ENCODE peak calls at places on chromosomes 3 and 15, in nine cellular contexts. B is A549; Y is posterior vena cava; S is activated naive CD4-positive, alpha-beta T cell; X is RCC 7860; A is AG09309; P is heart right ventricle; M is KG1; Z is effector memory CD8-positive, alpha-beta T cell. I is an unnamed sample.

GRCh38 chr15:82294061-82294690 is 31.6 kb downstream of the SAXO2 start:
- DNase-seq in M (no peak), Y (no peak), Z (no peak), A (no peak), P (no peak), B (no peak), S (no peak), X (no peak), I (no peak)

GRCh38 chr3:72301779-72302178 is 516.8 kb upstream of the PROK2 start:
- DNase-seq in A (no peak), P (no peak), Y (no peak), S (no peak), X (no peak), B (no peak), Z (no peak), M (no peak), I (no peak)

GRCh38 chr3:42266085-42266484 is at the start of gene CCK:
- DNase-seq in P (no peak), B (no peak), Y (no peak), S (no peak), Z (no peak), X (no peak), M (no peak), A (no peak), I (no peak)

GRCh38 chr3:188687389-188687788 is 484.4 kb upstream of the TPRG1 start:
- DNase-seq in X (peak), S (no peak), A (peak), B (no peak), P (no peak), Z (no peak), M (no peak), Y (no peak), I (no peak)

GRCh38 chr3:31980530-31981205 is 394 bp downstream of the OSBPL10 start:
- DNase-seq in Z (peak), B (peak), Y (peak), S (peak), M (no peak), X (peak), P (peak), A (no peak), I (peak)

GRCh38 chr3:115470254-115470653 is 153.1 kb upstream of the GAP43 start:
- DNase-seq in B (no peak), X (no peak), Z (no peak), S (peak), P (no peak), M (no peak), Y (peak), A (no peak), I (no peak)

GRCh38 chr3:140629351-140630137 is 48.3 kb upstream of the TRIM42 start:
- DNase-seq in X (peak), P (no peak), B (no peak), Z (no peak), M (no peak), S (no peak), Y (no peak), A (peak), I (no peak)

GRCh38 chr3:63874769-63875168 is 11.1 kb downstream of the ATXN7 start:
- DNase-seq in B (no peak), A (no peak), S (no peak), M (no peak), Z (no peak), Y (no peak), X (no peak), P (no peak), I (no peak)

GRCh38 chr3:99852851-99853250 is 35.2 kb downstream of the CMSS1 start:
- DNase-seq in P (no peak), X (no peak), A (no peak), B (no peak), S (no peak), M (no peak), Z (no peak), Y (no peak), I (no peak)

GRCh38 chr3:142445816-142446254 is 2.0 kb downstream of the XRN1 start:
- DNase-seq in S (no peak), M (no peak), P (no peak), A (peak), Z (no peak), Y (no peak), B (no peak), X (peak), I (no peak)

GRCh38 chr3:32758375-32758753 is 59.4 kb upstream of the TRIM71 start:
- DNase-seq in B (no peak), Y (no peak), S (no peak), A (no peak), M (no peak), Z (no peak), X (no peak), P (no peak), I (no peak)

GRCh38 chr3:61869378-61869777 is 308.0 kb downstream of the PTPRG start:
- DNase-seq in X (no peak), P (no peak), A (no peak), B (no peak), Z (no peak), S (no peak), Y (no peak), M (no peak), I (no peak)

GRCh38 chr3:49316696-49317457 is 23.0 kb downstream of the USP4 start:
- DNase-seq in B (no peak), M (no peak), Y (peak), Z (no peak), A (no peak), S (no peak), X (no peak), P (peak), I (peak)

GRCh38 chr15:83108266-83109219 is 1.1 kb downstream of the TM6SF1 start:
- DNase-seq in S (no peak), X (no peak), P (peak), M (peak), Z (no peak), B (no peak), Y (peak), A (no peak), I (peak)

GRCh38 chr3:58052373-58053273 is 44.4 kb downstream of the FLNB start:
- DNase-seq in Z (no peak), Y (peak), B (peak), S (no peak), X (peak), P (peak), M (no peak), A (peak), I (no peak)

GRCh38 chr3:69406156-69406555 is 20.3 kb upstream of the FRMD4B start:
- DNase-seq in S (no peak), Y (no peak), X (no peak), Z (no peak), M (no peak), B (no peak), A (peak), P (no peak), I (peak)

GRCh38 chr3:118817748-118818165 is 216.9 kb downstream of the IGSF11 start:
- DNase-seq in A (peak), Z (peak), M (peak), B (peak), P (no peak), Y (no peak), S (no peak), X (peak), I (peak)

GRCh38 chr3:58111513-58112184 is 99.1 kb downstream of the DNASE1L3 start:
- DNase-seq in B (no peak), A (no peak), S (no peak), Y (no peak), Z (no peak), P (no peak), X (no peak), M (no peak), I (no peak)

GRCh38 chr3:43075904-43076661 is 29.8 kb downstream of the POMGNT2 start:
- DNase-seq in P (no peak), Y (no peak), Z (no peak), X (no peak), B (no peak), A (no peak), S (no peak), M (no peak), I (no peak)

GRCh38 chr15:78438595-78439285 is 724 bp downstream of the IREB2 start:
- DNase-seq in M (no peak), P (no peak), X (no peak), Z (no peak), B (peak), Y (no peak), A (no peak), S (no peak), I (peak)

GRCh38 chr3:38650248-38650940 is 907 bp upstream of the SCN5A start:
- DNase-seq in B (no peak), X (no peak), P (no peak), M (no peak), Y (no peak), A (no peak), Z (no peak), S (no peak), I (no peak)

GRCh38 chr3:131503328-131503650 is 518 bp upstream of the MRPL3 start:
- DNase-seq in X (no peak), S (no peak), Y (no peak), A (no peak), P (no peak), Z (no peak), B (no peak), M (no peak), I (no peak)

GRCh38 chr3:149877668-149878067 is 64.7 kb downstream of the RNF13 start:
- DNase-seq in Z (no peak), S (no peak), A (no peak), B (no peak), X (no peak), M (no peak), P (no peak), Y (no peak), I (no peak)

GRCh38 chr3:197880361-197881339 is 69.3 kb upstream of the RPL35A start:
- DNase-seq in M (no peak), Y (no peak), A (no peak), X (no peak), S (no peak), Z (no peak), P (no peak), B (no peak), I (no peak)

GRCh38 chr3:142649996-142650693 is 54.0 kb downstream of the PLS1 start:
- DNase-seq in A (no peak), P (no peak), S (no peak), Z (no peak), B (no peak), X (no peak), Y (no peak), M (no peak), I (no peak)

GRCh38 chr3:13073042-13073906 is at the start of gene IQSEC1:
- DNase-seq in P (peak), A (no peak), M (no peak), B (no peak), Y (peak), X (no peak), S (peak), Z (peak), I (peak)